ENCODE peak calls at places on chromosomes 12 and 14, in ten cellular contexts. G is GDM1; P is A172; Y is CD8-positive, alpha-beta T cell; I is A549; V is neural crest cell; U is activated gamma-delta T cell; D is nucleus accumbens; J is dermis microvascular lymphatic vessel endothelial cell; H is activated T-helper 1 cell treated with anti-CD3 and anti-CD28 coated beads, Interleukin-2, amount 50 U/mL, for 16 hours. Q is an unnamed sample.

GRCh38 chr14:32246751-32247150 is 43.7 kb upstream of the RNU6-8 start:
- DNase-seq in U (no peak), V (no peak), I (no peak), D (no peak), J (no peak), P (no peak), Y (no peak), G (no peak), H (no peak), Q (no peak)

GRCh38 chr12:104604070-104604994 is 147.6 kb downstream of the CHST11 start:
- DNase-seq in P (peak), Y (peak), G (peak), J (no peak), D (no peak), V (peak), H (peak), I (peak), U (no peak), Q (no peak)

GRCh38 chr12:57156701-57157403 is 9.4 kb upstream of the LRP1-AS start:
- DNase-seq in D (no peak), Y (no peak), I (no peak), P (no peak), U (no peak), V (no peak), J (no peak), G (no peak), H (no peak), Q (no peak)

GRCh38 chr12:6869049-6870021 is 2.0 kb downstream of the TPI1 start:
- DNase-seq in J (peak), G (peak), H (peak), U (no peak), P (peak), I (peak), V (peak), D (peak), Y (peak), Q (peak)

GRCh38 chr12:99670635-99671034 is 23.1 kb downstream of the GARIN6 start:
- DNase-seq in U (no peak), D (no peak), H (no peak), V (no peak), P (no peak), I (no peak), G (no peak), Y (no peak), J (no peak), Q (no peak)

GRCh38 chr12:49251357-49251756 is 13.5 kb upstream of the TUBA1C start:
- DNase-seq in H (no peak), G (no peak), V (no peak), J (no peak), P (no peak), I (no peak), U (no peak), Y (no peak), D (no peak), Q (no peak)

GRCh38 chr12:121628536-121628935 is 2.2 kb downstream of the ORAI1 start:
- DNase-seq in U (no peak), I (no peak), H (no peak), P (no peak), D (no peak), V (no peak), J (no peak), Y (no peak), G (no peak), Q (no peak)

GRCh38 chr12:6635856-6636521 is at the start of gene LPAR5:
- DNase-seq in V (no peak), J (no peak), I (peak), H (no peak), P (peak), G (peak), D (no peak), Y (peak), U (peak), Q (no peak)

GRCh38 chr14:91060472-91061308 is at the start of gene RPS6KA5:
- DNase-seq in V (peak), H (peak), Y (peak), P (peak), I (peak), G (peak), J (peak), U (peak), D (peak), Q (peak)

GRCh38 chr12:101570022-101570421 is 24.7 kb upstream of the MYBPC1 start:
- DNase-seq in U (no peak), V (no peak), D (no peak), P (peak), H (no peak), I (peak), J (peak), Y (no peak), G (peak), Q (no peak)

GRCh38 chr12:78703820-78704525 is 160.6 kb upstream of the SYT1 start:
- DNase-seq in Y (no peak), H (no peak), U (no peak), V (no peak), P (peak), G (no peak), J (peak), I (peak), D (no peak), Q (no peak)

GRCh38 chr12:98635657-98636323 is 8.8 kb downstream of the IKBIP start:
- DNase-seq in I (peak), J (no peak), P (peak), G (no peak), D (no peak), Y (no peak), U (no peak), V (no peak), H (no peak), Q (no peak)

GRCh38 chr14:89298056-89298834 is 118.8 kb downstream of the FOXN3 start:
- DNase-seq in G (no peak), H (no peak), Y (no peak), V (no peak), J (no peak), U (no peak), D (no peak), I (no peak), P (no peak), Q (no peak)

GRCh38 chr14:23559010-23559920 is 3.2 kb downstream of the THTPA start:
- DNase-seq in H (peak), V (peak), I (peak), G (no peak), Y (peak), D (peak), U (no peak), P (peak), J (no peak), Q (peak)

GRCh38 chr14:75174066-75174465 is 2.3 kb downstream of the TMED10 start:
- DNase-seq in J (no peak), V (no peak), H (no peak), G (no peak), D (no peak), U (no peak), P (no peak), I (no peak), Y (no peak), Q (no peak)

GRCh38 chr12:14756331-14757143 is 46.7 kb downstream of the WBP11 start:
- DNase-seq in P (peak), I (peak), G (no peak), V (peak), H (no peak), U (no peak), J (no peak), D (no peak), Y (no peak), Q (peak)

GRCh38 chr14:103132381-103133212 is 9.3 kb downstream of the TNFAIP2 start:
- DNase-seq in D (no peak), Y (no peak), G (no peak), V (no peak), I (no peak), H (no peak), J (no peak), P (no peak), U (no peak), Q (no peak)

GRCh38 chr14:64612021-64612380 is 62.2 kb downstream of the PPP1R36 start:
- DNase-seq in U (no peak), I (peak), P (peak), D (no peak), V (no peak), H (no peak), G (no peak), J (no peak), Y (no peak), Q (no peak)

GRCh38 chr12:93908846-93909592 is 231.8 kb downstream of the CRADD start:
- DNase-seq in P (no peak), H (no peak), I (peak), J (no peak), G (no peak), Y (no peak), U (no peak), V (no peak), D (no peak), Q (no peak)

GRCh38 chr12:51820721-51821422 is 27.6 kb downstream of the FIGNL2 start:
- DNase-seq in H (peak), P (no peak), I (peak), D (peak), Y (peak), V (peak), J (no peak), U (peak), G (peak), Q (peak)

GRCh38 chr14:66359500-66359899 is 126.7 kb upstream of the CCDC196 start:
- DNase-seq in I (peak), Y (no peak), D (no peak), P (peak), G (no peak), U (no peak), V (peak), J (peak), H (no peak), Q (peak)

GRCh38 chr12:69052613-69053408 is 119.8 kb upstream of the CPM start:
- DNase-seq in J (no peak), P (peak), Y (peak), V (no peak), H (peak), U (no peak), I (peak), G (no peak), D (no peak), Q (no peak)

GRCh38 chr12:96220902-96221301 is 26.7 kb downstream of the ELK3 start:
- DNase-seq in J (no peak), G (no peak), P (peak), Y (no peak), D (no peak), U (no peak), I (no peak), H (no peak), V (no peak), Q (no peak)

GRCh38 chr12:31362115-31362758 is 36.3 kb upstream of the SINHCAF start:
- DNase-seq in Y (no peak), U (no peak), P (no peak), G (no peak), D (no peak), H (no peak), V (no peak), J (no peak), I (no peak), Q (no peak)